ENCODE peak calls at places on chromosomes 2 and 18, in four cellular contexts. I is AG10803, W is H7, B is heart left ventricle. K is an unnamed sample.
A peak's percentile ranks its signal among the peaks of the same experiment; 100 is the strongest.

GRCh38 chr2:230814616-230815015 is 50.1 kb upstream of the ITM2C start:
- DNase-seq in I (peak; percentile 29), W (peak; percentile 55), B (no peak), K (peak; percentile 48)

GRCh38 chr18:43049021-43049420 is 66.5 kb downstream of the RIT2 start:
- DNase-seq in I (peak; percentile 4), W (no peak), B (no peak), K (peak; percentile 2)

GRCh38 chr2:172969609-172970008 is 106.0 kb upstream of the MAP3K20 start:
- DNase-seq in I (no peak), W (no peak), B (no peak), K (no peak)

GRCh38 chr2:161139098-161139987 is 20.9 kb upstream of the TANK start:
- DNase-seq in I (peak; percentile 86), W (no peak), B (no peak), K (peak; percentile 80)

GRCh38 chr2:46286715-46287114 is 10.5 kb upstream of the EPAS1 start:
- DNase-seq in I (no peak), W (no peak), B (no peak), K (no peak)

GRCh38 chr2:173184031-173185004 is 108.7 kb downstream of the MAP3K20 start:
- DNase-seq in I (peak; percentile 99), W (peak; percentile 19), B (peak; percentile 61), K (peak; percentile 96)

GRCh38 chr2:183495589-183496267 is 371.5 kb downstream of the NUP35 start:
- DNase-seq in I (no peak), W (no peak), B (no peak), K (no peak)

GRCh38 chr2:11397046-11397445 is 52.6 kb upstream of the ROCK2 start:
- DNase-seq in I (no peak), W (no peak), B (peak; percentile 77), K (no peak)

GRCh38 chr2:84212611-84213314 is 246.3 kb downstream of the SUCLG1 start:
- DNase-seq in I (no peak), W (no peak), B (no peak), K (no peak)

GRCh38 chr2:222448806-222449205 is 24.5 kb downstream of the SGPP2 start:
- DNase-seq in I (peak; percentile 96), W (no peak), B (peak; percentile 57), K (peak; percentile 96)

GRCh38 chr2:101948625-101949150 is 43.1 kb upstream of the IL1R2 start:
- DNase-seq in I (no peak), W (no peak), B (no peak), K (no peak)

GRCh38 chr2:187403568-187404260 is 44.3 kb downstream of the CALCRL start:
- DNase-seq in I (peak; percentile 17), W (no peak), B (no peak), K (no peak)

GRCh38 chr2:120856421-120856862 is 120.8 kb downstream of the GLI2 start:
- DNase-seq in I (peak; percentile 78), W (peak; percentile 89), B (no peak), K (peak; percentile 49)

GRCh38 chr2:205060269-205060668 is 515.0 kb downstream of the PARD3B start:
- DNase-seq in I (peak; percentile 84), W (no peak), B (no peak), K (peak; percentile 87)

GRCh38 chr2:8615252-8616083 is 66.4 kb upstream of the ID2 start:
- DNase-seq in I (no peak), W (no peak), B (no peak), K (no peak)

GRCh38 chr2:45330617-45331016 is 280.4 kb downstream of the SRBD1 start:
- DNase-seq in I (peak; percentile 75), W (no peak), B (no peak), K (peak; percentile 34)

GRCh38 chr2:57981369-57981768 is 65.2 kb upstream of the VRK2 start:
- DNase-seq in I (peak; percentile 78), W (no peak), B (no peak), K (peak; percentile 67)

GRCh38 chr18:28522250-28522649 is 345.3 kb upstream of the CDH2 start:
- DNase-seq in I (no peak), W (no peak), B (no peak), K (no peak)

GRCh38 chr2:198664349-198664748 is 793.4 kb downstream of the SATB2 start:
- DNase-seq in I (no peak), W (no peak), B (no peak), K (no peak)

DNA sequence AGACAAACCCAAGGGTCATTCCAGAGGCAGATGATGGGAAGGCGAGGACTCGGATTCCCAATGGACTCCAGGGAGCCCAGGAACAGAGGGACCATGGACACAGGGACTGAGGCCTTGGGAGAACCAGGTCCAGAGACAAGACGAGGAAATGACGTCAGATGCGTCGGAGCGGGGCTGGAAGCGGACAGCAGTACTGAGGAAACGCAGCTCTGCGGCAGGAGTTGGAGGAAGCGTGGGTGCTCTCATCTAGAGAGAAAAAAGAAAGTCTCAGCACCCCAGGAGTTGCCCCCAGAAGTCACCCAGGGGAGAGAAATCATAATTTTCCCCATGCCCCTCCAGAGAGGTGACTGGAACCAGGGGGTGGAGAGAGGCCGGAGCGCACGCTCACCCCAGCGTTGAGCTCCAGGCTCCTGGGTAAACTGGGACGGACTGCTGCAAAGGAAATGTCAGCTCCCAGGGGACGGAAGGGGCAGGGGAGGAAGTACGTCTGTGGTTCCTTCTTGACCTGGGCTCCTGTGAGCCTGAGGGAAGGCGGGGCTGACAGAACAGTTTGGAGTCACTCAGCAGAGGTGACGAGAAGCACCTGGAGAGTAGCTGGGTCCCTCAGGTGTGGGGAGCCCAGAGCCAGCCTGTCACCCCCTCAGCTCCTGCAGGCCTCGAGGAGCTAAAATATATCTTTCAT is 44.7 kb downstream of the CMPK2 start:
- DNase-seq in I (no peak), W (no peak), B (peak; percentile 50), K (no peak)
- H3K4me3 ChIP-seq in I (no peak overlapping the region), W (no peak overlapping the region), B (no peak overlapping the region), K (no peak overlapping the region)

DNA sequence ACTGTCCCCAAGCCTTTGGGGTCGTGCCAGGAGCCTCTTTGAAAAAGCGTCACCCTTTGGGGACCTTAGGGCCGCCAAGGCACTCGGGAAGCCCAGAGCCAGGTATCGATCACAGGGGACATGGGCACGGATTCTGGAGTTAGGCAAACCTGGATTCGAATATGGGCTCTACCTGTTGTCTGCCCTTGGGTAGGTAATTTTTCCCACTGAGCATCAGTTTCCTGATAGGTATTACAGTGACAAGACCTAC is 9.3 kb downstream of the TMEM198 start:
- DNase-seq in I (no peak), W (no peak), B (no peak), K (no peak)
- H3K4me3 ChIP-seq in I (peak overlapping the region; percentile 69), W (peak overlapping the region; percentile 76), B (peak overlapping the region; percentile 60), K (peak overlapping the region; percentile 81)

GRCh38 chr18:75071866-75072671 is 136.9 kb downstream of the PTGR3 start:
- DNase-seq in I (no peak), W (no peak), B (no peak), K (no peak)

GRCh38 chr18:75072672-75073371 is 136.1 kb downstream of the PTGR3 start:
- DNase-seq in I (no peak), W (no peak), B (no peak), K (no peak)

GRCh38 chr18:75070625-75071483 is 138.1 kb downstream of the PTGR3 start:
- DNase-seq in I (peak; percentile 61), W (no peak), B (no peak), K (peak; percentile 56)

GRCh38 chr18:75070235-75070624 is 138.7 kb downstream of the PTGR3 start:
- DNase-seq in I (no peak), W (no peak), B (no peak), K (no peak)

DNA sequence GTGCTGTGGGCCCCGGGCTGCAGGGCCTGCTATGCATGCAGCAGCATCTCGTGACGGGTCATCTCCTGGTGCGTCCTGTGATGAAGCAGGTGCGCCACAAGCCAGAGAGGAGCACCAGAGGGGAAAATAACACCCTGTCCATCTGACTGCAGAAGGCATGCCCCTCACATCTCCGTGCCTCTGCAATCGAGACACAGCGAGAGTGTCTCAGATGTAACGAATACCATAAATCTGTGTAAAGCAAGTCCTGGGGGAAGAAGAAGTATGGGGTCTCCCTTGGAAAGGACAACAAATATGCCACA is 137.5 kb downstream of the PTGR3 start:
- DNase-seq in I (no peak), W (no peak), B (no peak), K (no peak)
- H3K4me3 ChIP-seq in I (no peak overlapping the region), W (no peak overlapping the region), B (peak overlapping the region; percentile 35), K (no peak overlapping the region)

GRCh38 chr2:212667751-212668316 is 129.2 kb upstream of the ERBB4 start:
- DNase-seq in I (no peak), W (no peak), B (no peak), K (no peak)

GRCh38 chr2:212669761-212670160 is 131.2 kb upstream of the ERBB4 start:
- DNase-seq in I (no peak), W (no peak), B (no peak), K (no peak)

GRCh38 chr2:212677466-212677865 is 138.9 kb upstream of the ERBB4 start:
- DNase-seq in I (no peak), W (peak; percentile 28), B (no peak), K (no peak)

DNA sequence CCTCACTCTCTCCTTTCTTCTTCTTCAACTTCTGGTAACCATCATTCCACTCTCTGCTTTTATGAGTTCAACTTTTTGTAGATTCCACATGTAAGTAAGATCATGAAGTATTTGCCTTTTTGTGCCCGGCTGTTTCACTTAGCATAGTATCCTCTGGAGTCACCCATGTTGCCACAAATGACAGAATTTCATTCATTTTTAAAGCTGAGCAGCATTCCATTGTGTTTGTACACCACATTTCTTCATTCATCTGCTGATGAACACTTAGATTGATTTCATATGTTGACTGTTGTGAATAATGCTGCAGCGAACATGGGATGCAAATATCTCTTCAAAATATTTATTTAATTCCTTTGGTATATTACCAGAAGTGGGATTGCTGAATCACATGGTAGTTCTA is 133.6 kb upstream of the ERBB4 start:
- DNase-seq in I (peak; percentile 66), W (no peak), B (no peak), K (peak; percentile 16)
- H3K4me3 ChIP-seq in I (no peak overlapping the region), W (no peak overlapping the region), B (no peak overlapping the region), K (no peak overlapping the region)

DNA sequence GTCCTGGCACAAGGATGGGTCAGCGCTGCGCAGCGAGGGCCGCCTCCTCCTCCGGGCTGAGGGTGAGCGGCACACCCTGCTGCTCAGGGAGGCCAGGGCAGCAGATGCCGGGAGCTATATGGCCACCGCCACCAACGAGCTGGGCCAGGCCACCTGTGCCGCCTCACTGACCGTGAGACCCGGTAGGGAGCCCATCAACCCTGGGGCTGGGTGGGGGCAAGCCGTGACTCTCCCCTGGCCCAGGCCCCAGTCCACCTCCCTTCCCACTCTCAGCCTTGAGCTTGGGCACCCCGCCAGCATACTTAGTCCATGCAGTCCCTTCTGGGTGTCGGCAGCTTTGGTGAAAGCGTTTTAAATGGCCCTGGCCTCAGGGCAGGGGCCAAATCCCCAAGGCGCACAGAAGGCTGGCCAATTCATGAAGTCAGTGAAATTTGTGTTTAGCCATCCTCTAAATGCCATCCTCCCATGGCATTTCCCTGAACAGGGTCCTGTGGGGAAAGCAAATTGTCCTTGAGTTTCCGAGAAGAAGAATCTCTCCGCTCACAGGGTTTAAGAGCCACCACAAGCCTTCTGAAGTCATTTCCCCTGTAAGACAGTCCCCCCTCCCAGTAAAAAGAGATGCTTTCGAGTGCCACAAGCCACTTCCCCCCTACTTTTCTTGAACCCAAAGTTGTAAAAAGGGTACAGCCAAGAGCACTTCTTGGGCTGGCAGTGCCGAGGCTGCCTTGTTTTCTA is 17.1 kb downstream of the SPEG start:
- DNase-seq in I (no peak), W (no peak), B (peak; percentile 87), K (no peak)
- H3K4me3 ChIP-seq in I (no peak overlapping the region), W (no peak overlapping the region), B (no peak overlapping the region), K (no peak overlapping the region)

GRCh38 chr18:9468998-9469397 is 6.3 kb upstream of the RALBP1 start:
- DNase-seq in I (no peak), W (no peak), B (no peak), K (no peak)
- H3K4me3 ChIP-seq in I (no peak overlapping the region), W (no peak overlapping the region), B (no peak overlapping the region), K (no peak overlapping the region)

GRCh38 chr2:121974919-121975654 is 219.6 kb downstream of the TSN start:
- DNase-seq in I (peak; percentile 73), W (peak; percentile 84), B (peak; percentile 37), K (peak; percentile 92)
- H3K4me3 ChIP-seq in I (peak overlapping the region; percentile 63), W (no peak overlapping the region), B (peak overlapping the region; percentile 43), K (peak overlapping the region; percentile 67)